ENCODE peak calls at places on chromosomes 1 and 21, in five cellular contexts. One of them, this sample, is unnamed.

GRCh38 chr1:228742535-228742934 is 7.3 kb downstream of the RHOU start:
- DNase-seq in sigmoid colon: no peak
- DNase-seq in G401: no peak
- DNase-seq in NCI-H2081: no peak
- DNase-seq in activated T-helper 1 cell treated with anti-CD3 and anti-CD28 coated beads, Interleukin-2, amount 50 U/mL, for 16 hours: no peak
- DNase-seq in this sample: no peak

GRCh38 chr1:67433830-67434229 is 3.6 kb upstream of the SERBP1 start:
- DNase-seq in G401: no peak
- DNase-seq in activated T-helper 1 cell treated with anti-CD3 and anti-CD28 coated beads, Interleukin-2, amount 50 U/mL, for 16 hours: no peak
- DNase-seq in NCI-H2081: no peak
- DNase-seq in sigmoid colon: no peak
- DNase-seq in this sample: no peak

GRCh38 chr1:154741747-154742495 is 128.2 kb downstream of the KCNN3 start:
- DNase-seq in activated T-helper 1 cell treated with anti-CD3 and anti-CD28 coated beads, Interleukin-2, amount 50 U/mL, for 16 hours: no peak
- DNase-seq in G401: no peak
- DNase-seq in NCI-H2081: no peak
- DNase-seq in sigmoid colon: no peak
- DNase-seq in this sample: no peak

GRCh38 chr1:167629681-167630567 is at the start of gene RCSD1:
- DNase-seq in NCI-H2081: no peak
- DNase-seq in G401: no peak
- DNase-seq in activated T-helper 1 cell treated with anti-CD3 and anti-CD28 coated beads, Interleukin-2, amount 50 U/mL, for 16 hours: peak
- DNase-seq in sigmoid colon: no peak
- DNase-seq in this sample: peak

GRCh38 chr1:200306954-200307754 is 102.7 kb downstream of the ZNF281 start:
- DNase-seq in G401: peak
- DNase-seq in NCI-H2081: peak
- DNase-seq in sigmoid colon: no peak
- DNase-seq in activated T-helper 1 cell treated with anti-CD3 and anti-CD28 coated beads, Interleukin-2, amount 50 U/mL, for 16 hours: no peak
- DNase-seq in this sample: no peak

GRCh38 chr1:183610053-183610452 is 19.8 kb upstream of the NCF2 start:
- DNase-seq in NCI-H2081: peak
- DNase-seq in sigmoid colon: no peak
- DNase-seq in activated T-helper 1 cell treated with anti-CD3 and anti-CD28 coated beads, Interleukin-2, amount 50 U/mL, for 16 hours: no peak
- DNase-seq in G401: no peak
- DNase-seq in this sample: no peak

GRCh38 chr21:43262427-43262826 is 93.6 kb downstream of the CRYAA start:
- DNase-seq in NCI-H2081: no peak
- DNase-seq in G401: no peak
- DNase-seq in activated T-helper 1 cell treated with anti-CD3 and anti-CD28 coated beads, Interleukin-2, amount 50 U/mL, for 16 hours: no peak
- DNase-seq in sigmoid colon: no peak
- DNase-seq in this sample: no peak

GRCh38 chr1:12594490-12594889 is 23.5 kb downstream of the DHRS3 start:
- DNase-seq in activated T-helper 1 cell treated with anti-CD3 and anti-CD28 coated beads, Interleukin-2, amount 50 U/mL, for 16 hours: no peak
- DNase-seq in G401: no peak
- DNase-seq in sigmoid colon: no peak
- DNase-seq in NCI-H2081: no peak
- DNase-seq in this sample: no peak

GRCh38 chr1:84353665-84354064 is 44.6 kb upstream of the DNASE2B start:
- DNase-seq in sigmoid colon: no peak
- DNase-seq in G401: no peak
- DNase-seq in activated T-helper 1 cell treated with anti-CD3 and anti-CD28 coated beads, Interleukin-2, amount 50 U/mL, for 16 hours: no peak
- DNase-seq in NCI-H2081: no peak
- DNase-seq in this sample: no peak

GRCh38 chr21:28069446-28069845 is 923.2 kb downstream of the LTN1 start:
- DNase-seq in G401: no peak
- DNase-seq in activated T-helper 1 cell treated with anti-CD3 and anti-CD28 coated beads, Interleukin-2, amount 50 U/mL, for 16 hours: no peak
- DNase-seq in NCI-H2081: no peak
- DNase-seq in sigmoid colon: no peak
- DNase-seq in this sample: no peak

GRCh38 chr1:91948501-91949355 is 473 bp upstream of the BRDT start:
- DNase-seq in sigmoid colon: no peak
- DNase-seq in activated T-helper 1 cell treated with anti-CD3 and anti-CD28 coated beads, Interleukin-2, amount 50 U/mL, for 16 hours: peak
- DNase-seq in NCI-H2081: no peak
- DNase-seq in G401: no peak
- DNase-seq in this sample: no peak

GRCh38 chr1:55280731-55281130 is 65.6 kb upstream of the USP24 start:
- DNase-seq in activated T-helper 1 cell treated with anti-CD3 and anti-CD28 coated beads, Interleukin-2, amount 50 U/mL, for 16 hours: no peak
- DNase-seq in sigmoid colon: no peak
- DNase-seq in G401: no peak
- DNase-seq in NCI-H2081: no peak
- DNase-seq in this sample: no peak

GRCh38 chr1:180563013-180563827 is 4.5 kb downstream of the OVAAL start:
- DNase-seq in NCI-H2081: no peak
- DNase-seq in activated T-helper 1 cell treated with anti-CD3 and anti-CD28 coated beads, Interleukin-2, amount 50 U/mL, for 16 hours: no peak
- DNase-seq in G401: no peak
- DNase-seq in sigmoid colon: no peak
- DNase-seq in this sample: no peak

GRCh38 chr1:225689882-225690459 is 37.0 kb upstream of the ENAH start:
- DNase-seq in G401: no peak
- DNase-seq in NCI-H2081: no peak
- DNase-seq in sigmoid colon: no peak
- DNase-seq in activated T-helper 1 cell treated with anti-CD3 and anti-CD28 coated beads, Interleukin-2, amount 50 U/mL, for 16 hours: no peak
- DNase-seq in this sample: no peak

GRCh38 chr1:179742717-179743678 is at the start of gene FAM163A:
- DNase-seq in G401: peak
- DNase-seq in NCI-H2081: no peak
- DNase-seq in activated T-helper 1 cell treated with anti-CD3 and anti-CD28 coated beads, Interleukin-2, amount 50 U/mL, for 16 hours: no peak
- DNase-seq in sigmoid colon: no peak
- DNase-seq in this sample: no peak

GRCh38 chr1:153598309-153599172 is 14.4 kb downstream of the S100A16 start:
- DNase-seq in activated T-helper 1 cell treated with anti-CD3 and anti-CD28 coated beads, Interleukin-2, amount 50 U/mL, for 16 hours: no peak
- DNase-seq in sigmoid colon: peak
- DNase-seq in G401: no peak
- DNase-seq in NCI-H2081: peak
- DNase-seq in this sample: no peak